ENCODE peak calls at places on chromosomes 13 and 19, in six cellular contexts. S, D, W, J, N and R are unnamed samples.

GRCh38 chr19:38544569-38545315 is 73.0 kb downstream of the MAP4K1 start:
- DNase-seq in S (no peak), D (no peak), W (no peak), J (peak), N (no peak), R (no peak)

GRCh38 chr13:51151463-51151862 is 40.4 kb upstream of the C13orf42 start:
- DNase-seq in S (no peak), D (no peak), W (no peak), J (no peak), N (no peak), R (no peak)

GRCh38 chr13:108728370-108728769 is 99.0 kb downstream of the MYO16 start:
- DNase-seq in S (peak), D (no peak), W (no peak), J (peak), N (no peak), R (no peak)

GRCh38 chr19:10688545-10689280 is 12.5 kb upstream of the QTRT1 start:
- DNase-seq in S (no peak), D (no peak), W (no peak), J (no peak), N (no peak), R (no peak)

GRCh38 chr13:41645313-41645712 is 188.0 kb downstream of the RGCC start:
- DNase-seq in S (no peak), D (peak), W (no peak), J (no peak), N (peak), R (no peak)

GRCh38 chr13:112583592-112584277 is 4.2 kb downstream of the TUBGCP3 start:
- DNase-seq in S (no peak), D (no peak), W (peak), J (peak), N (no peak), R (peak)

GRCh38 chr13:86282450-86282849 is 483.2 kb upstream of the SLITRK6 start:
- DNase-seq in S (no peak), D (peak), W (no peak), J (no peak), N (peak), R (peak)

GRCh38 chr19:4061178-4061682 is 5.5 kb downstream of the ZBTB7A start:
- DNase-seq in S (no peak), D (no peak), W (peak), J (peak), N (peak), R (no peak)

GRCh38 chr19:29380581-29380980 is 145.2 kb upstream of the VSTM2B start:
- DNase-seq in S (no peak), D (no peak), W (no peak), J (no peak), N (no peak), R (no peak)

GRCh38 chr19:3979289-3979673 is 6.0 kb downstream of the EEF2 start:
- DNase-seq in S (no peak), D (no peak), W (no peak), J (no peak), N (no peak), R (no peak)

GRCh38 chr13:41408061-41408460 is 49.3 kb upstream of the RGCC start:
- DNase-seq in S (no peak), D (no peak), W (no peak), J (no peak), N (no peak), R (no peak)

GRCh38 chr19:3283886-3284657 is 59.6 kb downstream of the CELF5 start:
- DNase-seq in S (no peak), D (no peak), W (no peak), J (no peak), N (no peak), R (no peak)

GRCh38 chr13:39777527-39778061 is 122.1 kb downstream of the COG6 start:
- DNase-seq in S (no peak), D (peak), W (no peak), J (peak), N (peak), R (no peak)

GRCh38 chr13:34627905-34628682 is 314.0 kb upstream of the NBEA start:
- DNase-seq in S (no peak), D (no peak), W (no peak), J (no peak), N (no peak), R (no peak)

GRCh38 chr13:74450976-74451375 is 316.8 kb upstream of the KLF12 start:
- DNase-seq in S (no peak), D (no peak), W (no peak), J (no peak), N (peak), R (no peak)

GRCh38 chr19:4401482-4402170 is 814 bp upstream of the CHAF1A start:
- DNase-seq in S (no peak), D (no peak), W (no peak), J (peak), N (no peak), R (no peak)

GRCh38 chr13:45341799-45342584 is 1.0 kb upstream of the TPT1 start:
- DNase-seq in S (no peak), D (no peak), W (peak), J (no peak), N (peak), R (peak)

GRCh38 chr19:36221474-36221873 is 6.6 kb downstream of the ZNF146 start:
- DNase-seq in S (no peak), D (no peak), W (no peak), J (no peak), N (no peak), R (no peak)

GRCh38 chr19:33557720-33558119 is 36.1 kb upstream of the PEPD start:
- DNase-seq in S (no peak), D (no peak), W (no peak), J (no peak), N (no peak), R (no peak)

GRCh38 chr19:9936151-9937000 is at the start of gene OLFM2:
- DNase-seq in S (peak), D (no peak), W (peak), J (no peak), N (no peak), R (peak)

GRCh38 chr13:99467764-99468163 is 33.5 kb upstream of the TM9SF2 start:
- DNase-seq in S (no peak), D (peak), W (no peak), J (no peak), N (peak), R (no peak)

GRCh38 chr13:86810385-86810784 is 860.8 kb upstream of the SLITRK5 start:
- DNase-seq in S (no peak), D (no peak), W (no peak), J (no peak), N (no peak), R (no peak)

DNA sequence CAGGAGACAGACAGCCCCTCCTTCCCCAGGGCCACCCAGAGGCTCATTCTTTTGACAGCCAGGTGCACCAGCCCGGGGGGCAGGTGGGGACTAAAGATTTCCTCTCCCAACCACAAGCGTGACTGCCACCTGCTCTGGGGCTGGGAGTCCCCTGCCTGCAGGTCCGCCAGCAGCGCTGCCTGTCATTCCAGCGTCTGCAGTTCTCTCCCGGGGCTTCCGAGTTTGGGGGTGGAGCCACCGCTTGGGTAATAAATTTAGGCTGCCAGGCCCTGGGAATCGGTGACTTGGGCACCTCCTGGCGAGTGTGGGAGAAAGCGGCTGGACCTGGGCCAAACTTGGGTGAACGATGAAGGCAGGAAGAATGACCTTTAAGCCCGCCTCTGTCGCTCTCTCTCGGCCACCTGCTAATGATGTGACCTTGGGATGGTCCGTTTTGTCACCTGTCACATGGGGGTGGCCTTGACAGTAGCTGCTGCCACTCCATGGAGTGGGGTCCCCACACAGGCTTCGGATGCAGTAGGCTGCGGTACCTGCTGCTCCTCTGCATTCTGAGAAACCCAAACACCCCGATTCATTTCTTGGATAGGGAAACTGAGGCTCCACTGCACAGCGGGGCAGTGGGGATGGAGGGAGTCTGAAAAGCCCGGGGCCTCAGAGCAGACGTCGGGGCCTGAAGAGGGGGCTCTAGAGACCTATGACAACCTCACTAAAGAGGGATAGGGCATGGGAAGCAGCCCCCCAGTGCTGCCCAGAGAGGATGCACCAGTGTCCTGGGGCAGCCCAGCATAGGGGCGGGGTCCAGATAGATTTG is 12.8 kb downstream of the FUT6 start:
- DNase-seq in S (no peak), D (no peak), W (peak), J (peak), N (peak), R (peak)
- TF ChIP-seq CTCF in S (no peak), D (peak), W (no peak), J (peak), N (peak), R (no peak)

GRCh38 chr19:19627716-19628498 is at the start of gene LPAR2:
- DNase-seq in S (peak), D (no peak), W (no peak), J (peak), N (no peak), R (peak)
- TF ChIP-seq CTCF in S (peak), D (no peak), W (no peak), J (no peak), N (no peak), R (peak)

DNA sequence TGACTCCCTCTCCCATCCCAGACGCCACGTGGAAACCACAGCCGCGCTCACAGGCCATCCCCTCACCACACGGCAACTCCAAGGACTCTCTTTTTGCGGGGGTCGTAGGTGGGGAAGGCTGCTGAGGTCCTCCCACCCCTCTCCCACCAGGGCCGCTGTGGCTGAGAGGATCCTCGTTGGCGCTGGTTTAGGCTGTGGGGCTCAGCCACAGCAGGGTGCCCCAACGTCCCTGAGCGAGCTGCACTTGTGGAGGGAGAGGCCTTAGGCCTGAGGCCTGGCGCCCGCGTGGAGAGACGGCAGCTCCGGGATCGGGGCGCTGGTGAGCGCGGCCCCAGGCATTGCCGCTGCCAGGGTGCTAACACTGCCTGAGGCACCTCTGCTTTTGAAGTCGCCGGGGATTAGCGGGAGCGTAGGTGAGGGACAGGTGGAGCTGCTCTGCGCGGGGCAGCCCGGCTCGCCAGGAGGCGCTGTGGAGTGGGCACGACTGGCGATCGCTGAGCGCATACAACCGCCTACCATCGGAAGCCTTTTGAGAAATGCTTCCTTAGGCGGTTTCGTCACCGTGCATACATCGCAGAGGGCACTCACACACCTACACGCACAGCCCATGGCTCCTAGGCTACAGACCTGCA is 9.0 kb downstream of the ZSCAN1 start:
- DNase-seq in S (no peak), D (no peak), W (no peak), J (no peak), N (no peak), R (no peak)
- TF ChIP-seq CTCF in S (no peak), D (no peak), W (no peak), J (no peak), N (no peak), R (no peak)

DNA sequence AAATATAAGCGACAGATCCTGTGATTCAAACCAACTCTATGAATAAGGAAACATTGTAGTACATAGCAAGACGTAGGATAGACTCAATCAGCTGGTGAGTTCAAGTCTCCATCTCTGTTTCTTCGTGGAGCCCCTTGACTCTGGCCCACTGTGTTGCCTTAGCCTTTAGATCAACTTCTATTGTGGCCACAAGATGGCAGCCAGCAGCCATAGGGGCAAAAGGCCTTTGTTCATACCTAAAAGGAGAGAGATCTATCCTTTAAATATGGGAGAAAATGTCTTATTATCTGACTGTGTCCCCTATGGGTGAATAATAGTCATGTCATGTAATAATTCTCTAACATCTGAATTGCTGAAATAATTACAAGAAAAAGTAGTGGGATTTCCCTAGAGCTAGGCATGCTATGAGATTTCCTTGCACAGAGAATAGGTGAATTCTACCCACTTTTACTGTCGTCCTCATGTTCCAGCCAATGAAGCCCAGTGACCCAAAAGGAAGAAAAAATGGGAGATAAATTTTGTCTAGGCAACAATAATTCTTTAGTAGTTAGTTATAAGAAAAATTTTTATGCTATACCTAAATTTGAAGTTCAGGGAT is 129.4 kb downstream of the PCDH20 start:
- DNase-seq in S (peak), D (no peak), W (no peak), J (peak), N (no peak), R (no peak)
- TF ChIP-seq CTCF in S (peak), D (peak), W (no peak), J (peak), N (no peak), R (peak)

GRCh38 chr19:48206402-48207093 is 36.1 kb downstream of the ZSWIM9 start:
- DNase-seq in S (no peak), D (no peak), W (no peak), J (peak), N (peak), R (no peak)

GRCh38 chr19:48203794-48204628 is 33.5 kb downstream of the ZSWIM9 start:
- DNase-seq in S (peak), D (peak), W (peak), J (peak), N (peak), R (peak)

DNA sequence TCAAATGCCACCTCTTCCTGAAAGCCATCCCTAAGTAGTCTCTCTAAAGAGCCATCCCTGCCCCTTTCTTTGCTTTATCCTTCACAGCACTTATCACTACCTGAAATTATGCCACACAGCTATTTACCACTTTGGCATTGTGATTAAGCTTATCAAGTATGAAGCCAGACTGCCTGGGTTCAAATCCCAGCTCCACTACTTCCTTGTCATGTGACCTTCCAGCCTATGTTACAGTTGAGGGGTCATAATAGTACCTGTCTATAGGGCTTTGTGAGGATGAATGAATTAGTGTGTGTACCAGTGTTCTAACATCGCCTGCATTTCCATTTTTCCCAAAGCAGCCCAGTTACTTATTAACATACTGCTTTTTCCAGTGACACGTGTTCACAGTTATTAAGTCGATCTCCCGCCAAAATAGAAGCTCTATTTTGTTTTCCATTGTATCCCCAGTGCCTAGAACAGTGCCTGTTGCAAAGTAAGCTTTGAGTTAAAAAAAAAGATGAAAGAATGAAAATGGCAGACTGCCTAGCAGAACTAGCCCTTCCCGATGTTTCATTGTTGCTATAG is 32.8 kb downstream of the ZSWIM9 start:
- DNase-seq in S (no peak), D (no peak), W (no peak), J (peak), N (no peak), R (no peak)
- TF ChIP-seq CTCF in S (no peak), D (no peak), W (no peak), J (no peak), N (no peak), R (no peak)

GRCh38 chr19:45403781-45404556 is 900 bp downstream of the PPP1R13L start:
- DNase-seq in S (peak), D (no peak), W (peak), J (peak), N (no peak), R (peak)
- TF ChIP-seq CTCF in S (peak), D (peak), W (peak), J (peak), N (peak), R (peak)

GRCh38 chr19:40524133-40524549 is 52.5 kb upstream of the SHKBP1 start:
- DNase-seq in S (no peak), D (no peak), W (no peak), J (no peak), N (no peak), R (no peak)

GRCh38 chr19:40523322-40524047 is 53.2 kb upstream of the SHKBP1 start:
- DNase-seq in S (peak), D (no peak), W (peak), J (peak), N (peak), R (peak)

GRCh38 chr19:40524655-40525054 is 52.0 kb upstream of the SHKBP1 start:
- DNase-seq in S (no peak), D (no peak), W (no peak), J (no peak), N (no peak), R (no peak)

GRCh38 chr19:40519352-40520322 is 52.8 kb downstream of the SPTBN4 start:
- DNase-seq in S (peak), D (no peak), W (no peak), J (no peak), N (peak), R (no peak)

DNA sequence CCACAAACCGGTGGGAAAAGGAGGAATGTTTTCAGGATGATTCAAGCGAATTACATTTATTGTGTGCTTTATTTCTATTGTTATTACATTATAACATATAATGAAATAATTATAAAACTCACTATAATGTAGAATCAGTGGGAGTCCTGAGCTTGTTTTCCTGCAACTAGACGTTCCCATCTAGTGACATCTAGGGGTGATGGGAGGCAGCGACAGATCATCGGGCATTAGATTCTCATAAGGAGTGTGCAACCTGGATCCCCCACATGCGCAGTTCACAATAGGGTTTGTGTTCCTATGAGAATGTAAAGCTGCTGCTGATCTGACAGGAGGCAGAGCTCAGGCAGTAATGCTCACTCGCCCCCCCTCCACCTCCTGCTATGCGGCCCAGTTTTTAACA is 54.5 kb downstream of the SPTBN4 start:
- DNase-seq in S (no peak), D (no peak), W (no peak), J (peak), N (peak), R (no peak)
- TF ChIP-seq CTCF in S (no peak), D (peak), W (no peak), J (peak), N (peak), R (peak)

DNA sequence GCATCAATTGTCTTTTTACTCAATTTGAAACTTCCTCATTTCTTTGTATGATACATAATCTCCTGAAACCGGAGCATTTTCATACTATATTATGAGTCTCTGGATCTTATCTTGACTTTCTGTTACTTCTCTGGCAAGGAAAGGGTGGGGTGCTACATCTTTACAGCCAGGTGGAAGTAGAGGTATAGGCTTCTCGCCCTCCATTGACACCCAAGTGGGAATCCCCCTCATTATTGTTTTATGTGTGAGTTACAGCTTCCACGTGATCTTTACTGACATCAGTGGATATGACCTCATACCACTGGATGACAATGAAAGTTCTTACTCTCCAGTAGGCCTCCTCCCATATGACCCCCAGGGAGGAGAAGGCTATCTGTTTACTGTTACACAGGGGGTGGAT is 262.1 kb upstream of the DACH1 start:
- DNase-seq in S (no peak), D (no peak), W (no peak), J (no peak), N (no peak), R (no peak)
- TF ChIP-seq CTCF in S (no peak), D (no peak), W (no peak), J (no peak), N (no peak), R (no peak)

DNA sequence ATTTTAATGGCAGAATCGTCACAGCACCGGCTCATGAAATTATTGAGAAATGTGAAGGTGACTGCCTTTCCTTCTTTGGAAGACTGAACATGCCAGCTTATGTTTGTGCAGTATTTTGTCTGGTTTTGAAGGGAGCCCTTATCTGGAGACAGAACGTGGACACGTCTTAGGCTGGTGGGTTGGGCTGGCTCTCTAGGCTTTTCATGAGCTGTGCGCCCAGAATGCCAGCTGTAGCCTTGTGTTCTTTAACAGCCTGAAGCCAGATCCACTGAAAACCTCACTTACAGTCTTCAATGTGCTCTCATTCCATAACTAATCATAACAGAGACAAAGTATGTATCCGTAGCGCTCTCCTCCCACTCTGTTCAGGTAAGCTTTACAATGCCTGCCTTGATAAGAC is 184.4 kb upstream of the HTR2A start:
- DNase-seq in S (no peak), D (no peak), W (no peak), J (no peak), N (no peak), R (no peak)
- TF ChIP-seq CTCF in S (no peak), D (no peak), W (no peak), J (no peak), N (no peak), R (no peak)